ENCODE peak calls at places on chromosomes 5 and 9, in four cellular contexts. V is right lobe of liver; I is CD8-positive, alpha-beta T cell; A is CD8-positive, alpha-beta memory T cell. U is an unnamed sample.
A peak's percentile ranks its signal among the peaks of the same experiment; 100 is the strongest.

GRCh38 chr5:89981006-89981405 is 428.6 kb downstream of the CETN3 start:
- DNase-seq in I (no peak), V (no peak), A (no peak), U (no peak)

GRCh38 chr9:119611564-119611963 is 242.3 kb upstream of the BRINP1 start:
- DNase-seq in A (no peak), V (peak; percentile 25), I (no peak), U (no peak)

GRCh38 chr5:6905883-6906282 is 192.7 kb downstream of the TENT4A start:
- DNase-seq in A (no peak), I (no peak), V (no peak), U (peak; percentile 58)

GRCh38 chr5:148011407-148012124 is 52.2 kb upstream of the SPINK5 start:
- DNase-seq in V (no peak), I (no peak), A (no peak), U (no peak)

GRCh38 chr9:35002623-35003022 is 13.1 kb downstream of the DNAJB5 start:
- DNase-seq in I (no peak), V (no peak), A (no peak), U (no peak)

GRCh38 chr5:102809033-102809432 is 53.9 kb downstream of the PAM start:
- DNase-seq in I (no peak), A (no peak), V (no peak), U (no peak)

GRCh38 chr5:1276930-1277329 is 17.9 kb downstream of the TERT start:
- DNase-seq in A (no peak), I (no peak), V (no peak), U (no peak)

GRCh38 chr5:126801992-126802294 is 25.0 kb downstream of the LMNB1 start:
- DNase-seq in I (no peak), V (no peak), A (no peak), U (no peak)

GRCh38 chr5:17743580-17744435 is 109.5 kb downstream of the TAF11L14 start:
- DNase-seq in A (no peak), I (no peak), V (no peak), U (no peak)

GRCh38 chr5:1789838-1790462 is 9.7 kb downstream of the MRPL36 start:
- DNase-seq in A (no peak), I (no peak), V (no peak), U (peak; percentile 26)

GRCh38 chr9:90888941-90889340 is 87.3 kb downstream of the SYK start:
- DNase-seq in I (no peak), A (no peak), V (no peak), U (no peak)

GRCh38 chr5:176737001-176737745 is 73.2 kb upstream of the UNC5A start:
- DNase-seq in I (no peak), V (no peak), A (peak; percentile 16), U (no peak)

GRCh38 chr5:180350711-180351110 is 2.4 kb downstream of the GFPT2 start:
- DNase-seq in V (no peak), I (no peak), A (no peak), U (no peak)

GRCh38 chr5:111398013-111398412 is 114.3 kb downstream of the STARD4 start:
- DNase-seq in I (no peak), V (no peak), A (no peak), U (no peak)

GRCh38 chr5:154740483-154740882 is 14.7 kb upstream of the LARP1 start:
- DNase-seq in I (no peak), V (peak; percentile 80), A (no peak), U (peak; percentile 79)

GRCh38 chr5:19987594-19988345 is at the start of gene CDH18:
- DNase-seq in A (no peak), I (no peak), V (no peak), U (peak; percentile 43)

GRCh38 chr9:104682642-104683041 is 11.7 kb upstream of the OR13D1 start:
- DNase-seq in V (no peak), I (no peak), A (no peak), U (no peak)

GRCh38 chr5:80117446-80117845 is 82.3 kb downstream of the THBS4 start:
- DNase-seq in A (no peak), V (no peak), I (no peak), U (no peak)

GRCh38 chr5:69007726-69008368 is 86.0 kb upstream of the SLC30A5 start:
- DNase-seq in V (peak; percentile 41), I (peak; percentile 58), A (peak; percentile 78), U (peak; percentile 41)

GRCh38 chr9:97536480-97536879 is 35.0 kb downstream of the TMOD1 start:
- DNase-seq in A (no peak), I (no peak), V (no peak), U (no peak)

GRCh38 chr9:9901624-9902023 is 711.2 kb downstream of the PTPRD start:
- DNase-seq in A (no peak), V (no peak), I (no peak), U (no peak)

GRCh38 chr9:134592018-134592818 is 49.4 kb upstream of the COL5A1 start:
- DNase-seq in V (no peak), I (no peak), A (no peak), U (peak; percentile 80)

GRCh38 chr9:137240321-137240840 is 706 bp upstream of the TUBB4B start:
- DNase-seq in V (peak; percentile 79), A (peak; percentile 84), I (peak; percentile 71), U (peak; percentile 88)

GRCh38 chr5:119285070-119285916 is 70.5 kb upstream of the TNFAIP8 start:
- DNase-seq in V (no peak), A (no peak), I (no peak), U (no peak)
- H3K4me1 ChIP-seq in V (no peaks in the 10 kb centered on the region), A (peaks cover 100% of the 10 kb centered on the region), I (peaks cover 99% of the 10 kb centered on the region), U (no peaks in the 10 kb centered on the region)

GRCh38 chr9:123127512-123128075 is 94.1 kb downstream of the GPR21 start:
- DNase-seq in I (no peak), V (no peak), A (no peak), U (no peak)
- H3K27ac ChIP-seq in I (no peak overlapping the region), V (no peak overlapping the region), A (no peak overlapping the region), U (no peak overlapping the region)

GRCh38 chr9:133584559-133585476 is 24.4 kb downstream of the FAM163B start:
- DNase-seq in V (no peak), I (no peak), A (no peak), U (peak; percentile 93)
- H3K4me3 ChIP-seq in V (no peak overlapping the region), I (no peak overlapping the region), A (no peak overlapping the region), U (no peak overlapping the region)

DNA sequence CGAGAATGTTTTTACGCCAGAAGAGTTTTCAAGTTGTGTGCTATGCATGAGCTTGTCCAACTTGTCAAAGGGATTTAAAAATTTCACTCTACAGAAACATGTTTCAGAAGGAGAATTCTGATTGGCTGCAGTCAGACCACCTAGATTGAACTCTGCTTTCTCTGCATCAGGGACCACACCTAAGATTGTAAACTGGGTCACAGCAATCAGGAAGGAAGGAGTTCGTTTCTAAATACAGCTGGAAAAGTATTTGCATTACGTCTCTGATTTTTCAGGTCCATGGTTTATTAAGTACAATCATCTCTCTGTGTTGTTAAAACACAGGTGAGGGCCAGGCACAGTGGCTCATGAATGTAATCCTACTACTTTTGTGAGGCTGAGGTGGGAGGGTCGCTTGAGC is 5.7 kb downstream of the GLRX start:
- DNase-seq in I (no peak), A (no peak), V (no peak), U (no peak)
- H3K4me1 ChIP-seq in I (peaks cover 71% of the 10 kb centered on the region), A (peaks cover 70% of the 10 kb centered on the region), V (no peaks in the 10 kb centered on the region), U (peaks cover 10% of the 10 kb centered on the region)

GRCh38 chr5:135683227-135683626 is 104.4 kb upstream of the CXCL14 start:
- DNase-seq in A (no peak), I (no peak), V (no peak), U (no peak)
- H3K27ac ChIP-seq in A (no peak overlapping the region), I (no peak overlapping the region), V (no peak overlapping the region), U (no peak overlapping the region)

DNA sequence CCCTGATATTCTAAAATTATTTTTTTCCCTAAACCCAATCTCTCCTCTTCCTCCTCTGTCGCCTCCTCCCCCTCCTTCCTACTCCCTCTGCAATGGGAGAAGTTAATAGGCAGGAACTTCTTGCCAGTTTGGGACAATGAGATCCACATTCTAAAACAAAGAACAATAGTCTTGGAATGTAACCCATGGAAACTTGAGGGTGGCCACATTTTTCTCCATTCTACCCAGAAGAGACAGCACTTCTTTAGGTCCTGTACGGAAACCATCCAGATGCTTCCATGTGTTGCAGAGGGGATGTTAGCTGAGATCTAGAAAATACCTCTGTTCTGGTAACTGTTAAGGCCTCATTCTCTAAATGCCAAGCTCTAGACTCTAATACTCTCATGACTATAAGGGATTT is 10.0 kb downstream of the SPARC start:
- DNase-seq in A (no peak), V (no peak), I (no peak), U (no peak)
- H3K4me3 ChIP-seq in A (no peak overlapping the region), V (no peak overlapping the region), I (no peak overlapping the region), U (no peak overlapping the region)

GRCh38 chr5:174187481-174187880 is 142.0 kb downstream of the NSG2 start:
- DNase-seq in V (no peak), I (no peak), A (no peak), U (no peak)

GRCh38 chr5:174187001-174187400 is 141.5 kb downstream of the NSG2 start:
- DNase-seq in I (no peak), V (no peak), A (no peak), U (no peak)

GRCh38 chr5:174189638-174190037 is 144.1 kb downstream of the NSG2 start:
- DNase-seq in V (peak; percentile 27), I (no peak), A (no peak), U (no peak)

GRCh38 chr5:174190073-174190675 is 144.7 kb downstream of the NSG2 start:
- DNase-seq in A (no peak), V (no peak), I (no peak), U (no peak)

DNA sequence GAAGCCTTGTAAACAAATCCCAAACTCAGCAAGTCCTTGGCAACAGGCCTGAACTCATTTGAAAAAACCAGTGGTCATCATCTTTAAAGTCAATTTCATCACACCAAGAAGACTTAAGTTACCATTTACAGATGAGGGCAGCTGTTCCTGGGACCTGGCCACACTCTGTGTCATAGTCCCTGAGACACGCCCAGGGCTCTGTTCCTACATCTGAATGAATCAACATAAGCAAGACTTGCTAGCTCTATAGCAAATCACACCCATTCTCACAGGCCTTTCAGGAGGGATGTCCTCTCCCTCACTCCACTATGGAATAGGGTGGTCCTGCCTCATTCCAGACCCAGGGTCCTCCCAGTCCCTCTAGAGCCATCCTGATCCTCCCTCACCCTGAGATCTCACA is 142.8 kb downstream of the NSG2 start:
- DNase-seq in V (no peak), I (no peak), A (no peak), U (peak; percentile 38)
- H3K4me1 ChIP-seq in V (no peaks in the 10 kb centered on the region), I (no peaks in the 10 kb centered on the region), A (no peaks in the 10 kb centered on the region), U (no peaks in the 10 kb centered on the region)